ENCODE peak calls at places on chromosomes 11 and 22, in eight cellular contexts. One of them, this sample, is unnamed.

GRCh38 chr11:79052539-79052938 is 388.3 kb downstream of the TENM4 start:
- DNase-seq in IMR-90: no peak
- DNase-seq in fibroblast of lung: peak; percentile 22
- DNase-seq in RWPE1: no peak
- DNase-seq in coronary artery: no peak
- DNase-seq in choroid plexus epithelial cell: peak; percentile 30
- DNase-seq in sigmoid colon: no peak
- DNase-seq in AG09309: no peak
- DNase-seq in this sample: no peak

GRCh38 chr11:1226981-1227550 is 4.2 kb downstream of the MUC5B start:
- DNase-seq in IMR-90: peak; percentile 4
- DNase-seq in fibroblast of lung: no peak
- DNase-seq in RWPE1: no peak
- DNase-seq in coronary artery: no peak
- DNase-seq in choroid plexus epithelial cell: peak; percentile 34
- DNase-seq in sigmoid colon: peak; percentile 61
- DNase-seq in AG09309: no peak
- DNase-seq in this sample: no peak

GRCh38 chr11:72326151-72326842 is 82.3 kb upstream of the PHOX2A start:
- DNase-seq in IMR-90: peak; percentile 73
- DNase-seq in fibroblast of lung: peak; percentile 29
- DNase-seq in RWPE1: no peak
- DNase-seq in coronary artery: no peak
- DNase-seq in choroid plexus epithelial cell: peak; percentile 71
- DNase-seq in sigmoid colon: no peak
- DNase-seq in AG09309: peak; percentile 8
- DNase-seq in this sample: peak; percentile 67

GRCh38 chr11:76604652-76605241 is 65.8 kb downstream of the LRRC32 start:
- DNase-seq in IMR-90: peak; percentile 76
- DNase-seq in fibroblast of lung: peak; percentile 92
- DNase-seq in RWPE1: no peak
- DNase-seq in coronary artery: peak; percentile 83
- DNase-seq in choroid plexus epithelial cell: peak; percentile 57
- DNase-seq in sigmoid colon: peak; percentile 91
- DNase-seq in AG09309: no peak
- DNase-seq in this sample: peak; percentile 36

GRCh38 chr11:60937811-60938210 is 13.6 kb downstream of the TMEM132A start:
- DNase-seq in IMR-90: no peak
- DNase-seq in fibroblast of lung: no peak
- DNase-seq in RWPE1: no peak
- DNase-seq in coronary artery: no peak
- DNase-seq in choroid plexus epithelial cell: no peak
- DNase-seq in sigmoid colon: no peak
- DNase-seq in AG09309: no peak
- DNase-seq in this sample: no peak

GRCh38 chr22:30460147-30460546 is 11.7 kb downstream of the SEC14L3 start:
- DNase-seq in IMR-90: no peak
- DNase-seq in fibroblast of lung: no peak
- DNase-seq in RWPE1: no peak
- DNase-seq in coronary artery: no peak
- DNase-seq in choroid plexus epithelial cell: no peak
- DNase-seq in sigmoid colon: no peak
- DNase-seq in AG09309: no peak
- DNase-seq in this sample: no peak

GRCh38 chr11:64156235-64157011 is 9.5 kb downstream of the MACROD1 start:
- DNase-seq in IMR-90: no peak
- DNase-seq in fibroblast of lung: no peak
- DNase-seq in RWPE1: no peak
- DNase-seq in coronary artery: no peak
- DNase-seq in choroid plexus epithelial cell: no peak
- DNase-seq in sigmoid colon: no peak
- DNase-seq in AG09309: no peak
- DNase-seq in this sample: no peak

GRCh38 chr11:75148436-75148983 is 2.4 kb upstream of the SLCO2B1 start:
- DNase-seq in IMR-90: no peak
- DNase-seq in fibroblast of lung: no peak
- DNase-seq in RWPE1: no peak
- DNase-seq in coronary artery: no peak
- DNase-seq in choroid plexus epithelial cell: no peak
- DNase-seq in sigmoid colon: peak; percentile 19
- DNase-seq in AG09309: no peak
- DNase-seq in this sample: no peak

GRCh38 chr11:12087075-12087775 is 23.2 kb upstream of the MICAL2 start:
- DNase-seq in IMR-90: peak; percentile 78
- DNase-seq in fibroblast of lung: peak; percentile 82
- DNase-seq in RWPE1: peak; percentile 36
- DNase-seq in coronary artery: no peak
- DNase-seq in choroid plexus epithelial cell: peak; percentile 57
- DNase-seq in sigmoid colon: no peak
- DNase-seq in AG09309: peak; percentile 64
- DNase-seq in this sample: peak; percentile 71

GRCh38 chr11:109695696-109696095 is 273.7 kb downstream of the C11orf87 start:
- DNase-seq in IMR-90: peak; percentile 10
- DNase-seq in fibroblast of lung: peak; percentile 12
- DNase-seq in RWPE1: no peak
- DNase-seq in coronary artery: no peak
- DNase-seq in choroid plexus epithelial cell: peak; percentile 29
- DNase-seq in sigmoid colon: no peak
- DNase-seq in AG09309: no peak
- DNase-seq in this sample: peak; percentile 15

GRCh38 chr11:74332272-74332671 is 20.8 kb upstream of the P4HA3 start:
- DNase-seq in IMR-90: peak; percentile 36
- DNase-seq in fibroblast of lung: no peak
- DNase-seq in RWPE1: no peak
- DNase-seq in coronary artery: no peak
- DNase-seq in choroid plexus epithelial cell: no peak
- DNase-seq in sigmoid colon: no peak
- DNase-seq in AG09309: no peak
- DNase-seq in this sample: no peak

GRCh38 chr11:13030857-13031256 is 21.7 kb downstream of the RASSF10 start:
- DNase-seq in IMR-90: no peak
- DNase-seq in fibroblast of lung: no peak
- DNase-seq in RWPE1: no peak
- DNase-seq in coronary artery: no peak
- DNase-seq in choroid plexus epithelial cell: no peak
- DNase-seq in sigmoid colon: no peak
- DNase-seq in AG09309: no peak
- DNase-seq in this sample: no peak

GRCh38 chr22:47177334-47177815 is 414.9 kb downstream of the TBC1D22A start:
- DNase-seq in IMR-90: no peak
- DNase-seq in fibroblast of lung: no peak
- DNase-seq in RWPE1: no peak
- DNase-seq in coronary artery: peak; percentile 38
- DNase-seq in choroid plexus epithelial cell: no peak
- DNase-seq in sigmoid colon: peak; percentile 40
- DNase-seq in AG09309: no peak
- DNase-seq in this sample: no peak

GRCh38 chr11:86514453-86514852 is 139.8 kb downstream of the CCDC81 start:
- DNase-seq in IMR-90: no peak
- DNase-seq in fibroblast of lung: no peak
- DNase-seq in RWPE1: no peak
- DNase-seq in coronary artery: no peak
- DNase-seq in choroid plexus epithelial cell: no peak
- DNase-seq in sigmoid colon: no peak
- DNase-seq in AG09309: no peak
- DNase-seq in this sample: no peak

GRCh38 chr22:49202226-49202625 is 625.4 kb downstream of the BRD1 start:
- DNase-seq in IMR-90: no peak
- DNase-seq in fibroblast of lung: no peak
- DNase-seq in RWPE1: no peak
- DNase-seq in coronary artery: peak; percentile 40
- DNase-seq in choroid plexus epithelial cell: no peak
- DNase-seq in sigmoid colon: peak; percentile 50
- DNase-seq in AG09309: no peak
- DNase-seq in this sample: no peak

GRCh38 chr22:31897842-31898241 is 46.5 kb upstream of the YWHAH start:
- DNase-seq in IMR-90: peak; percentile 55
- DNase-seq in fibroblast of lung: no peak
- DNase-seq in RWPE1: no peak
- DNase-seq in coronary artery: no peak
- DNase-seq in choroid plexus epithelial cell: no peak
- DNase-seq in sigmoid colon: no peak
- DNase-seq in AG09309: no peak
- DNase-seq in this sample: no peak

GRCh38 chr11:101438126-101438525 is 145.7 kb downstream of the TRPC6 start:
- DNase-seq in IMR-90: no peak
- DNase-seq in fibroblast of lung: no peak
- DNase-seq in RWPE1: no peak
- DNase-seq in coronary artery: no peak
- DNase-seq in choroid plexus epithelial cell: no peak
- DNase-seq in sigmoid colon: no peak
- DNase-seq in AG09309: no peak
- DNase-seq in this sample: no peak

GRCh38 chr22:48443680-48444079 is 1384.0 kb downstream of the BRD1 start:
- DNase-seq in IMR-90: no peak
- DNase-seq in fibroblast of lung: no peak
- DNase-seq in RWPE1: no peak
- DNase-seq in coronary artery: no peak
- DNase-seq in choroid plexus epithelial cell: no peak
- DNase-seq in sigmoid colon: no peak
- DNase-seq in AG09309: no peak
- DNase-seq in this sample: no peak

GRCh38 chr22:27431896-27432295 is 369.7 kb downstream of the MN1 start:
- DNase-seq in IMR-90: peak; percentile 4
- DNase-seq in fibroblast of lung: no peak
- DNase-seq in RWPE1: no peak
- DNase-seq in coronary artery: no peak
- DNase-seq in choroid plexus epithelial cell: peak; percentile 26
- DNase-seq in sigmoid colon: no peak
- DNase-seq in AG09309: no peak
- DNase-seq in this sample: no peak

GRCh38 chr11:108115495-108116140 is 5.7 kb upstream of the ACAT1 start:
- DNase-seq in IMR-90: peak; percentile 89
- DNase-seq in fibroblast of lung: peak; percentile 91
- DNase-seq in RWPE1: peak; percentile 72
- DNase-seq in coronary artery: peak; percentile 93
- DNase-seq in choroid plexus epithelial cell: peak; percentile 89
- DNase-seq in sigmoid colon: peak; percentile 94
- DNase-seq in AG09309: peak; percentile 55
- DNase-seq in this sample: peak; percentile 86

GRCh38 chr11:63274776-63275175 is 31.4 kb upstream of the SLC22A25 start:
- DNase-seq in IMR-90: no peak
- DNase-seq in fibroblast of lung: no peak
- DNase-seq in RWPE1: no peak
- DNase-seq in coronary artery: no peak
- DNase-seq in choroid plexus epithelial cell: peak; percentile 1
- DNase-seq in sigmoid colon: no peak
- DNase-seq in AG09309: no peak
- DNase-seq in this sample: peak; percentile 5

GRCh38 chr22:25928038-25928437 is 186.1 kb downstream of the MYO18B start:
- DNase-seq in IMR-90: no peak
- DNase-seq in fibroblast of lung: no peak
- DNase-seq in RWPE1: no peak
- DNase-seq in coronary artery: no peak
- DNase-seq in choroid plexus epithelial cell: no peak
- DNase-seq in sigmoid colon: no peak
- DNase-seq in AG09309: no peak
- DNase-seq in this sample: no peak

GRCh38 chr11:10746871-10747270 is 4.2 kb upstream of the CTR9 start:
- DNase-seq in IMR-90: no peak
- DNase-seq in fibroblast of lung: no peak
- DNase-seq in RWPE1: no peak
- DNase-seq in coronary artery: no peak
- DNase-seq in choroid plexus epithelial cell: no peak
- DNase-seq in sigmoid colon: no peak
- DNase-seq in AG09309: no peak
- DNase-seq in this sample: no peak

GRCh38 chr11:65662802-65663633 is at the start of gene RELA:
- DNase-seq in IMR-90: peak; percentile 93
- DNase-seq in fibroblast of lung: peak; percentile 96
- DNase-seq in RWPE1: peak; percentile 92
- DNase-seq in coronary artery: peak; percentile 98
- DNase-seq in choroid plexus epithelial cell: peak; percentile 93
- DNase-seq in sigmoid colon: peak; percentile 98
- DNase-seq in AG09309: peak; percentile 78
- DNase-seq in this sample: peak; percentile 92
- TF ChIP-seq CTCF in IMR-90: no peak
- TF ChIP-seq CTCF in fibroblast of lung: no peak
- TF ChIP-seq CTCF in RWPE1: no peak
- TF ChIP-seq CTCF in coronary artery: no peak
- TF ChIP-seq CTCF in choroid plexus epithelial cell: no peak
- TF ChIP-seq CTCF in sigmoid colon: no peak
- TF ChIP-seq CTCF in AG09309: no peak
- TF ChIP-seq CTCF in this sample: no peak

GRCh38 chr11:66524304-66525040 is 14.0 kb downstream of the BBS1 start:
- DNase-seq in IMR-90: no peak
- DNase-seq in fibroblast of lung: no peak
- DNase-seq in RWPE1: no peak
- DNase-seq in coronary artery: no peak
- DNase-seq in choroid plexus epithelial cell: no peak
- DNase-seq in sigmoid colon: no peak
- DNase-seq in AG09309: no peak
- DNase-seq in this sample: no peak
- TF ChIP-seq CTCF in IMR-90: no peak
- TF ChIP-seq CTCF in fibroblast of lung: no peak
- TF ChIP-seq CTCF in RWPE1: no peak
- TF ChIP-seq CTCF in coronary artery: no peak
- TF ChIP-seq CTCF in choroid plexus epithelial cell: no peak
- TF ChIP-seq CTCF in sigmoid colon: no peak
- TF ChIP-seq CTCF in AG09309: no peak
- TF ChIP-seq CTCF in this sample: no peak

GRCh38 chr22:39598017-39598965 is 27.7 kb downstream of the CACNA1I start:
- DNase-seq in IMR-90: no peak
- DNase-seq in fibroblast of lung: no peak
- DNase-seq in RWPE1: peak; percentile 88
- DNase-seq in coronary artery: no peak
- DNase-seq in choroid plexus epithelial cell: no peak
- DNase-seq in sigmoid colon: no peak
- DNase-seq in AG09309: no peak
- DNase-seq in this sample: no peak
- TF ChIP-seq CTCF in IMR-90: no peak
- TF ChIP-seq CTCF in fibroblast of lung: no peak
- TF ChIP-seq CTCF in RWPE1: peak; percentile 7
- TF ChIP-seq CTCF in coronary artery: no peak
- TF ChIP-seq CTCF in choroid plexus epithelial cell: peak; percentile 4
- TF ChIP-seq CTCF in sigmoid colon: no peak
- TF ChIP-seq CTCF in AG09309: no peak
- TF ChIP-seq CTCF in this sample: no peak

GRCh38 chr11:20087118-20087521 is 73.2 kb downstream of the DBX1 start:
- DNase-seq in IMR-90: peak; percentile 76
- DNase-seq in fibroblast of lung: no peak
- DNase-seq in RWPE1: no peak
- DNase-seq in coronary artery: no peak
- DNase-seq in choroid plexus epithelial cell: peak; percentile 44
- DNase-seq in sigmoid colon: no peak
- DNase-seq in AG09309: peak; percentile 53
- DNase-seq in this sample: no peak

GRCh38 chr11:20081336-20081735 is 78.9 kb downstream of the DBX1 start:
- DNase-seq in IMR-90: no peak
- DNase-seq in fibroblast of lung: no peak
- DNase-seq in RWPE1: no peak
- DNase-seq in coronary artery: no peak
- DNase-seq in choroid plexus epithelial cell: no peak
- DNase-seq in sigmoid colon: no peak
- DNase-seq in AG09309: no peak
- DNase-seq in this sample: no peak

GRCh38 chr11:20088368-20089260 is 71.7 kb downstream of the DBX1 start:
- DNase-seq in IMR-90: peak; percentile 37
- DNase-seq in fibroblast of lung: no peak
- DNase-seq in RWPE1: no peak
- DNase-seq in coronary artery: no peak
- DNase-seq in choroid plexus epithelial cell: peak; percentile 74
- DNase-seq in sigmoid colon: no peak
- DNase-seq in AG09309: no peak
- DNase-seq in this sample: no peak

GRCh38 chr11:20089357-20089756 is 70.9 kb downstream of the DBX1 start:
- DNase-seq in IMR-90: no peak
- DNase-seq in fibroblast of lung: peak; percentile 28
- DNase-seq in RWPE1: no peak
- DNase-seq in coronary artery: no peak
- DNase-seq in choroid plexus epithelial cell: peak; percentile 66
- DNase-seq in sigmoid colon: no peak
- DNase-seq in AG09309: no peak
- DNase-seq in this sample: no peak

GRCh38 chr11:20084921-20085814 is 75.1 kb downstream of the DBX1 start:
- DNase-seq in IMR-90: no peak
- DNase-seq in fibroblast of lung: no peak
- DNase-seq in RWPE1: no peak
- DNase-seq in coronary artery: no peak
- DNase-seq in choroid plexus epithelial cell: peak; percentile 18
- DNase-seq in sigmoid colon: no peak
- DNase-seq in AG09309: no peak
- DNase-seq in this sample: no peak
- TF ChIP-seq CTCF in IMR-90: no peak
- TF ChIP-seq CTCF in fibroblast of lung: no peak
- TF ChIP-seq CTCF in RWPE1: no peak
- TF ChIP-seq CTCF in coronary artery: no peak
- TF ChIP-seq CTCF in choroid plexus epithelial cell: peak; percentile 27
- TF ChIP-seq CTCF in sigmoid colon: no peak
- TF ChIP-seq CTCF in AG09309: no peak
- TF ChIP-seq CTCF in this sample: no peak

This sample was measured in HFFc6.